ENCODE peak calls at places on chromosomes 16 and 17, in five cellular contexts. J, Y, H, I and S are unnamed samples.

GRCh38 chr17:15920758-15921239 is 24.1 kb upstream of the ADORA2B start:
- DNase-seq in I (no peak), Y (peak), J (peak), H (peak), S (no peak)

GRCh38 chr16:30113031-30113710 is at the start of gene GDPD3:
- DNase-seq in Y (peak), J (no peak), I (no peak), H (no peak), S (no peak)

GRCh38 chr17:40303009-40303657 is 5.8 kb upstream of the RARA start:
- DNase-seq in I (no peak), Y (peak), J (peak), H (peak), S (peak)

GRCh38 chr16:69118994-69119393 is 13.4 kb downstream of the CHTF8 start:
- DNase-seq in I (no peak), Y (no peak), J (no peak), H (no peak), S (no peak)

GRCh38 chr17:36198831-36199465 is 2.4 kb upstream of the CCL3L1 start:
- DNase-seq in H (no peak), J (no peak), I (no peak), Y (no peak), S (no peak)

GRCh38 chr17:79000396-79001189 is 9.0 kb downstream of the CANT1 start:
- DNase-seq in J (no peak), Y (no peak), H (no peak), I (no peak), S (peak)

GRCh38 chr16:77191259-77191969 is 424 bp downstream of the MON1B start:
- DNase-seq in Y (peak), J (no peak), I (no peak), H (no peak), S (peak)

GRCh38 chr16:4452674-4453073 is 21.8 kb downstream of the NMRAL1 start:
- DNase-seq in H (no peak), Y (no peak), I (no peak), J (no peak), S (no peak)

GRCh38 chr16:58158137-58158536 is 29.0 kb upstream of the CFAP20 start:
- DNase-seq in Y (no peak), I (no peak), J (no peak), H (no peak), S (no peak)

GRCh38 chr17:8924595-8924994 is 40.9 kb downstream of the PIK3R5 start:
- DNase-seq in H (no peak), Y (no peak), J (no peak), I (peak), S (no peak)

GRCh38 chr17:27379863-27380533 is 76.2 kb upstream of the KSR1 start:
- DNase-seq in I (no peak), H (peak), Y (peak), J (no peak), S (peak)

GRCh38 chr16:50878966-50879615 is 137.2 kb downstream of the CYLD start:
- DNase-seq in H (no peak), I (no peak), J (no peak), Y (no peak), S (no peak)

GRCh38 chr17:62628845-62629555 is 1.5 kb downstream of the MRC2 start:
- DNase-seq in J (no peak), I (no peak), H (peak), Y (no peak), S (peak)

GRCh38 chr17:82848022-82848592 is 8.3 kb upstream of the ZNF750 start:
- DNase-seq in J (no peak), I (no peak), H (peak), Y (no peak), S (no peak)

GRCh38 chr16:20331635-20332034 is 4.3 kb upstream of the GP2 start:
- DNase-seq in H (no peak), Y (no peak), I (no peak), J (no peak), S (no peak)

GRCh38 chr16:84308120-84308519 is 13.4 kb downstream of the WFDC1 start:
- DNase-seq in Y (peak), I (no peak), H (peak), J (peak), S (peak)

GRCh38 chr17:18190629-18191028 is 7.0 kb downstream of the ALKBH5 start:
- DNase-seq in I (no peak), Y (no peak), J (no peak), H (no peak), S (no peak)

GRCh38 chr16:85309656-85310587 is 197.7 kb upstream of the CIBAR2 start:
- DNase-seq in J (no peak), Y (peak), I (no peak), H (no peak), S (peak)

GRCh38 chr17:77002103-77003045 is 134.2 kb downstream of the MGAT5B start:
- DNase-seq in H (peak), I (no peak), J (peak), Y (no peak), S (peak)

DNA sequence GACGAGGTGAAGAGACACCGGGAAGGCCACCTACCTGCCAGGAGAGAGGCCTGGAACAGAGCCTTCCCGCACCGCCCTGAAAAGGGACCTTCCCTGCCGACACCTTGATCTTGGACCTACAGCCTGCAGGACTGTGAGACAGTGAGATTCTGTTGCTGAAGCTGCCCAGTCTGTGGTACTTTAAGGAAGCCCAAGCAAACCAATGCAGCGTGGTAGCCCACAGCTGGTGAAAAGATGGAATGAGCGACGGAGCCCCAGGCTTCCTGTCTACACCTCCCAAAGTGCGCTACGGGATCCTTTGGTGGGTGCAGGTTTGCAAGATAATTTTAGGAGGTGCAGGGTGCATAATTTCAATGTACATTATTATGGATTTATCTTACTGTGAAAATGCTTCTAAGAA is 33.9 kb downstream of the TNFRSF13B start:
- DNase-seq in I (no peak), Y (no peak), J (no peak), H (no peak), S (no peak)
- TF ChIP-seq RCOR1 in I (no peak), Y (no peak), J (no peak), H (no peak), S (no peak)

DNA sequence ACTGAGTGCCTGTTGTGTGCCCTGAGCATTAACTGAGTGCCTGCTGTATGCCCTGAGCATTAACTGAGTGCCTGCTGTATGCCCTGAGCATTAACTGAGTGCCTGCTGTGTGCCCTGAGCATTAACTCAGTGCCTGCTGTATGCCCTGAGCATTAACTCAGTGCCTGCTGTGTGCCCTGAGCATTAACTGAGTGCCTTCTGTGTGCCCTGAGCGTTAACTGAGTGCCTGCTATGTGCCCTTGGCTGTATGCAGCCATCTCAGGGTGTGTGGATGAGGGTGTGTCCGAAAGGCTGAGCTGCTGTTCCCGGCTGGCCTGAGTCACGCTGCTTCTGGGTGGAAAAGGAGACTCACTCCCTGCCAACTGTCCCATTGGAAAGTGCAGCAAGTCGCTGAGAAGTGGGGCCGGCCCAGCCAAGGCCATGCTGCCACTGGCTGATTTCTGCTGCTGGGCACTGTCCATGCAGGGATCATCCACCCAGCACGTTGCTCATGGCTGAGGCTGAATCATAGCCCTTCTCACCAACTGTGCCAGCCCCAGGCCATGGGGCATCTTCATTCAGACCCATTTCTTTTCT is 113.8 kb downstream of the OR1D5 start:
- DNase-seq in H (peak), I (no peak), J (peak), Y (no peak), S (no peak)
- TF ChIP-seq RCOR1 in H (no peak), I (no peak), J (no peak), Y (no peak), S (no peak)

GRCh38 chr17:42023524-42024349 is 3.8 kb downstream of the NKIRAS2 start:
- DNase-seq in Y (peak), H (no peak), I (no peak), J (no peak), S (no peak)
- TF ChIP-seq RCOR1 in Y (no peak), H (no peak), I (no peak), J (no peak), S (no peak)

GRCh38 chr17:19341641-19342610 is 20.6 kb downstream of the B9D1 start:
- DNase-seq in Y (no peak), I (no peak), J (no peak), H (peak), S (peak)
- TF ChIP-seq RCOR1 in Y (no peak), I (no peak), J (no peak), H (no peak), S (no peak)

GRCh38 chr16:8776193-8776592 is 21.2 kb downstream of the TMEM186 start:
- DNase-seq in J (no peak), Y (no peak), H (no peak), I (no peak), S (no peak)
- TF ChIP-seq RCOR1 in J (no peak), Y (no peak), H (no peak), I (no peak), S (no peak)

GRCh38 chr17:2138768-2139167 is 83.9 kb downstream of the HIC1 start:
- DNase-seq in H (no peak), I (peak), Y (peak), J (no peak), S (peak)

GRCh38 chr17:2143332-2143731 is 88.4 kb downstream of the HIC1 start:
- DNase-seq in H (no peak), I (no peak), J (no peak), Y (no peak), S (no peak)

GRCh38 chr17:2140683-2141082 is 85.8 kb downstream of the HIC1 start:
- DNase-seq in H (no peak), Y (no peak), J (no peak), I (no peak), S (no peak)

GRCh38 chr17:2138318-2138717 is 83.4 kb downstream of the HIC1 start:
- DNase-seq in Y (peak), I (peak), J (no peak), H (no peak), S (peak)

GRCh38 chr17:2137342-2138098 is 82.6 kb downstream of the HIC1 start:
- DNase-seq in J (no peak), H (peak), Y (peak), I (peak), S (no peak)
- TF ChIP-seq RCOR1 in J (no peak), H (no peak), Y (no peak), I (no peak), S (no peak)

GRCh38 chr17:59858167-59858790 is 34.5 kb downstream of the TUBD1 start:
- DNase-seq in I (no peak), J (no peak), Y (no peak), H (peak), S (peak)

GRCh38 chr17:59863607-59864006 is 29.1 kb downstream of the TUBD1 start:
- DNase-seq in I (no peak), J (no peak), H (no peak), Y (no peak), S (no peak)

GRCh38 chr17:59856859-59857794 is 35.6 kb downstream of the TUBD1 start:
- DNase-seq in Y (no peak), H (no peak), I (no peak), J (no peak), S (no peak)

GRCh38 chr17:59859444-59860025 is 33.2 kb downstream of the TUBD1 start:
- DNase-seq in J (no peak), I (no peak), H (peak), Y (peak), S (no peak)
- TF ChIP-seq RCOR1 in J (no peak), I (no peak), H (no peak), Y (no peak), S (no peak)

DNA sequence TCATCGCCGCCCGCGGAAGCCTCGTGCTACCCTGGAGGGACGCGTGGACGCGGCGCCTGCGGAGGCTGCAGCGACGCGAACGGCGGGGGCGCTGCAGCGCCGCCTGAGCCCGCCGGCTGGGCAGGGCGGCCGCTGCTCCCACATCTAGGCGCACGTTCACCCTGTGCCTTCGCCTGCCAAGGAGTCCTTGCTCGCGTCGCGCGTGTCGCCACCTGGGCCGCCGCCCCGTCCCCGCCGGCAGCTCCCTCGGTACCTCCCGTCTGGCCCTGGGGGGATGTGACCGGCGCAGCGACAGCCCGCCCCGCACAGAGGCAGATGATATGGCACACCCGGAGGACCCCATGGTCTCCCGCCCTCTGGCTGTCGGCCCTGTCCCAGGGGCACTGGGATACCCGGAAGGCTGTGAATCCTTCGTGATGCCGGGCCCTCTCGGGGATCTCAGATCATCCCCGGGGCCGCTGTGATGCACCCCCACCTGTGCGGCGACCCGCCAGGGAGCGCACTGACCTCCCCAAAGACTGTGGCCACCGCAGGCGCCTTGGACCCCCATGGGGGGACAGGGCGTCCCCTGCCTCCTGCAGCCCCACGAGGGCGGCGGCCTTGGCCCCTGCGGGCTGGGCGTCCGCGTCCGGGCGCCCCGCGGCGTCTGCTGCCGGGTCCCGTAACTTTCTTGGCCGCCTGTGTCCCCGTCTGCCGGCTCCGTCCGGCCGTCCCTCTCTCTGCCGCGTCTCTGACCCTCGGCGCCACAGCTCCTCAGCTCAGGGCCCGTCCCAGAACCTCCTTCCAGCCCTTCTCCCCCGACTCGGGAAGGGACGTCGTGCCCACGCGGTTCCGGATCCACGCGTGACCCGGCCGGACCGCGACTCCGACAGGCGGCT is 689 bp upstream of the TBC1D24 start:
- DNase-seq in J (peak), Y (peak), I (no peak), H (peak), S (peak)
- TF ChIP-seq RCOR1 in J (no peak), Y (no peak), I (no peak), H (no peak), S (no peak)